ENCODE peak calls at places on chromosomes 7 and 10, in ten cellular contexts. K, J, V, G, D, H, Q, Z, E and U are unnamed samples.

GRCh38 chr7:155361363-155361680 is 63.6 kb downstream of the INSIG1 start:
- DNase-seq in V (no peak), Z (no peak), E (no peak), J (peak), D (peak), Q (no peak), G (no peak), K (no peak), H (no peak), U (no peak)

GRCh38 chr7:26078437-26079362 is 73.3 kb upstream of the NFE2L3 start:
- DNase-seq in J (peak), G (peak), H (no peak), K (peak), V (peak), Q (peak), Z (peak), D (peak), E (peak), U (no peak)

GRCh38 chr10:17779761-17780160 is 27.8 kb downstream of the TMEM236 start:
- DNase-seq in K (no peak), D (no peak), H (peak), Z (no peak), G (no peak), J (no peak), Q (no peak), V (no peak), E (no peak), U (no peak)

GRCh38 chr7:73701357-73701995 is 18.0 kb downstream of the STX1A start:
- DNase-seq in E (peak), J (no peak), H (peak), G (peak), Z (peak), D (no peak), K (peak), V (no peak), Q (no peak), U (peak)

GRCh38 chr7:12581897-12582296 is 11.4 kb downstream of the SCIN start:
- DNase-seq in G (no peak), Z (no peak), V (no peak), H (no peak), D (no peak), E (peak), Q (no peak), J (no peak), K (no peak), U (peak)

GRCh38 chr10:24209421-24209770 is 458 bp downstream of the KIAA1217 start:
- DNase-seq in G (peak), E (peak), D (no peak), V (no peak), Q (no peak), H (peak), K (no peak), J (no peak), Z (no peak), U (peak)

GRCh38 chr10:4371691-4372295 is 454.2 kb upstream of the AKR1E2 start:
- DNase-seq in E (no peak), Q (no peak), J (no peak), G (no peak), Z (no peak), K (no peak), H (no peak), V (no peak), D (no peak), U (no peak)

GRCh38 chr7:119572132-119572531 is 700.8 kb upstream of the KCND2 start:
- DNase-seq in H (no peak), J (no peak), E (no peak), G (peak), D (no peak), K (no peak), Z (no peak), V (no peak), Q (no peak), U (no peak)

GRCh38 chr7:88111136-88111748 is 108.6 kb downstream of the SRI start:
- DNase-seq in Q (no peak), G (peak), Z (no peak), E (peak), H (peak), K (peak), J (no peak), D (no peak), V (no peak), U (peak)

GRCh38 chr10:132942740-132943554 is 577 bp upstream of the CFAP46 start:
- DNase-seq in V (no peak), Q (no peak), G (no peak), Z (no peak), J (peak), K (no peak), H (no peak), E (no peak), D (peak), U (no peak)

GRCh38 chr7:156223935-156224334 is 411.7 kb upstream of the SHH start:
- DNase-seq in G (no peak), J (no peak), Q (no peak), K (peak), Z (no peak), V (no peak), D (peak), E (no peak), H (no peak), U (no peak)

GRCh38 chr10:49651039-49651835 is 28.2 kb upstream of the C10orf53 start:
- DNase-seq in V (no peak), E (no peak), Q (no peak), G (no peak), D (no peak), Z (no peak), K (no peak), H (no peak), J (no peak), U (no peak)

GRCh38 chr10:96619803-96620773 is 33.3 kb upstream of the TM9SF3 start:
- DNase-seq in V (no peak), D (no peak), Z (peak), E (peak), J (no peak), G (no peak), K (no peak), H (peak), Q (no peak), U (peak)

GRCh38 chr10:87685832-87686589 is 26.3 kb downstream of the PAPSS2 start:
- DNase-seq in E (no peak), D (no peak), G (no peak), V (no peak), Q (no peak), K (no peak), H (no peak), Z (no peak), J (no peak), U (no peak)

GRCh38 chr10:12513775-12514663 is 164.7 kb downstream of the CAMK1D start:
- DNase-seq in E (no peak), D (no peak), V (no peak), J (no peak), Z (peak), H (no peak), Q (no peak), G (no peak), K (no peak), U (peak)

GRCh38 chr7:134370135-134370534 is 53.4 kb upstream of the SLC35B4 start:
- DNase-seq in Q (no peak), K (no peak), H (no peak), G (no peak), V (no peak), Z (no peak), E (no peak), D (no peak), J (no peak), U (no peak)

GRCh38 chr10:21689881-21690280 is 155.8 kb downstream of the MLLT10 start:
- DNase-seq in K (no peak), Z (no peak), H (no peak), J (no peak), Q (no peak), V (no peak), E (no peak), G (no peak), D (no peak), U (no peak)

GRCh38 chr10:83301732-83302131 is 837.6 kb upstream of the GHITM start:
- DNase-seq in V (no peak), E (no peak), Z (no peak), Q (no peak), G (no peak), K (no peak), J (no peak), D (no peak), H (no peak), U (no peak)
- H3K4me3 ChIP-seq in V (no peak), E (no peak), Z (no peak), Q (no peak), G (no peak), K (no peak), J (no peak), D (no peak), H (no peak), U (no peak)

GRCh38 chr10:93378039-93378438 is 104.1 kb downstream of the MYOF start:
- DNase-seq in Z (no peak), K (no peak), D (no peak), V (no peak), G (no peak), Q (no peak), J (no peak), E (no peak), H (no peak), U (no peak)

GRCh38 chr10:93380043-93380565 is 102.0 kb downstream of the MYOF start:
- DNase-seq in V (no peak), Q (no peak), Z (no peak), D (no peak), J (no peak), G (peak), K (no peak), H (peak), E (no peak), U (no peak)

GRCh38 chr10:93379366-93380042 is 102.6 kb downstream of the MYOF start:
- DNase-seq in J (no peak), Q (no peak), K (no peak), V (no peak), D (no peak), H (peak), Z (no peak), G (peak), E (peak), U (peak)

DNA sequence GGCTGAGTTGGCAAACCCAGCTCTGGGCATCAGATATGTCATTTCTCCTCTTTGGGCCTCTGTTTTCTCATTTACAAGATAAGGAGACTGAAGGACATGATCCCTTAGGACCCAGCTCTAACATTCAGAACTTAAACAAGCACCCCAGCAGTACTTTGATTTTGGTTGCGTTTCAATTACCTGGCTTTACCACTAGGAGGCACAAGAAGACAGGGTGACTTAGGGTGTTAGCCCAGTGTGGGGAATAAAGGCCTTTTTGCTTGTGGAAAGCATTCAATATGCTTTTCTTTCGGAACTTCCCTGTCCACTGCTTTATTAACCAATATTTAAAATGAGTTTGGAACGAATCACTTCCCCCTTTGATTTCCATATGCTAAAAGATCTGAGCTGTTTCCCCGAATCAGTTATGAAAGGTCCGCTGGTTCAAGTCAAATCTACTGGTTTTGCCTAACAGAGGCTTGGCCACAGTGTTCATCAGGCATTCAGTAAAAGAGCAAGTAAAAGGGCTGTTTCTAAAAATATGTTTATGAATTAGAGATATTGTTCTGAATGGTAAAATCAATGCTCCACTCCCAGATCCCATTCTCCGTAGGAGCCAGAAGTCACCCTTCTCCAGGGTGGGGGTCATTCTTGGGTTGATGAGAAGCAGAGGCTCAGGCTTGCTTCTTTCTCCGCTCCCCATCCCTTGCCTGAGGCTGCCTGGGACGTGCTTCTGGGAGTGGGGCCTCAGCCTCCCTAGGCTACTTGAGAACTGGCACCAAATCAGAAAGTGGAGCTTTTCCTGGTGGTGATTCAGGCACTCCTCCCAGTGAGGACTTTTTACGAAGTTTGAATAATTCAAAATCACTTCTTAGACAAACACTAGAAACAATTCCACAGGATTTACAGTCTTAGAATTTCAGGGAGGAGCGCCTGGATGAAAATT is 105.5 kb downstream of the MYOF start:
- DNase-seq in H (peak), G (peak), Z (peak), K (peak), D (peak), V (peak), Q (peak), J (peak), E (peak), U (peak)
- H3K4me3 ChIP-seq in H (peak), G (no peak), Z (no peak), K (no peak), D (no peak), V (no peak), Q (no peak), J (no peak), E (no peak), U (no peak)

DNA sequence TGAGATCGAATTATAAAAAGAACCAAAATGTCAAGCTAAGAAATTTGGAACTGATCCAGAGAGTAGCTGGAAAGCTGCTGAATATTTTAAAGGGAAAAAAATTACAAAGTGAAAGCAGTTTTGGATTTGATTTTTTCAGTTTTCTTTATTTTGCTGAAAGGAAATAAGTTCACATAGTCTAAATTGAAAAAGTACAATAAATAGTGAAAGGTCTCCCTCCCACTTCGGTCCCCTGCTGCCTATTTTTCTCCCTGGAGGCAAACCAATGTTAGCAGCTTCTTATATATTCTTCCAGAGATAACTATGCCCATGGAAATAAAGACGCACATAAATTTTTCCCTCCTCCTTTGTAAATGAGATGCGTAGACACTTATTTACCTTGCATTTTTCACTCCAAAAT is 11.4 kb upstream of the TOMM7 start:
- DNase-seq in Z (no peak), V (no peak), Q (no peak), E (no peak), D (no peak), H (peak), G (no peak), K (no peak), J (no peak), U (no peak)
- H3K4me3 ChIP-seq in Z (no peak), V (no peak), Q (no peak), E (no peak), D (no peak), H (no peak), G (no peak), K (no peak), J (no peak), U (no peak)

DNA sequence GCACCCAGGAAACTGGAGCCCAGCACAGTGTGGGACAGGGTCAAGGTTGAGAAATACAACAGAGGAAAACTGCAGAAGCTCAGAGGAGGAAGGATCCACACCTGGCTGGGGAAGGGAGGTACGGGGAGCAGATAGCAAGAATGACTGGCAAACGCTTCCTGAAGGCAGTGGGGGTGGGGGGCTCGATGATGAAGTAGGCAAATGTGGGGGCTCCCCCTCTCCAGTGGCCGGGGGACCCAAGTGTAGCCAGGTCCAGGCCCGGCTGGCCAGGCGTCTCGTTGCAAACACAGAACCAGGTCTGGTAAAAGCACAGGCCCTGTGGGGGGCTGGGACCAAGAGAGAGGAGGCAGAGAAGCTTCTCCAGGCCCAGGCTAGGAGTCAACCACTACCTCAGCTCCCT is 7.7 kb downstream of the CHST15 start:
- DNase-seq in E (no peak), D (peak), V (no peak), Z (no peak), Q (no peak), K (no peak), G (no peak), J (no peak), H (no peak), U (no peak)
- H3K4me3 ChIP-seq in E (no peak), D (no peak), V (no peak), Z (no peak), Q (no peak), K (no peak), G (no peak), J (no peak), H (no peak), U (no peak)

GRCh38 chr10:70851597-70852475 is 36.1 kb downstream of the SGPL1 start:
- DNase-seq in D (no peak), H (no peak), G (no peak), J (no peak), Q (no peak), V (no peak), K (no peak), Z (peak), E (no peak), U (no peak)

GRCh38 chr10:70847666-70848360 is 32.1 kb downstream of the SGPL1 start:
- DNase-seq in H (peak), Q (no peak), Z (no peak), G (no peak), J (no peak), V (no peak), K (no peak), D (no peak), E (no peak), U (peak)

GRCh38 chr10:70850097-70850496 is 34.3 kb downstream of the SGPL1 start:
- DNase-seq in K (no peak), E (no peak), G (peak), Z (no peak), H (peak), D (no peak), V (no peak), J (no peak), Q (no peak), U (peak)

GRCh38 chr10:70846795-70847194 is 31.0 kb downstream of the SGPL1 start:
- DNase-seq in H (no peak), G (no peak), D (no peak), V (no peak), J (no peak), Q (no peak), K (no peak), Z (no peak), E (no peak), U (no peak)

DNA sequence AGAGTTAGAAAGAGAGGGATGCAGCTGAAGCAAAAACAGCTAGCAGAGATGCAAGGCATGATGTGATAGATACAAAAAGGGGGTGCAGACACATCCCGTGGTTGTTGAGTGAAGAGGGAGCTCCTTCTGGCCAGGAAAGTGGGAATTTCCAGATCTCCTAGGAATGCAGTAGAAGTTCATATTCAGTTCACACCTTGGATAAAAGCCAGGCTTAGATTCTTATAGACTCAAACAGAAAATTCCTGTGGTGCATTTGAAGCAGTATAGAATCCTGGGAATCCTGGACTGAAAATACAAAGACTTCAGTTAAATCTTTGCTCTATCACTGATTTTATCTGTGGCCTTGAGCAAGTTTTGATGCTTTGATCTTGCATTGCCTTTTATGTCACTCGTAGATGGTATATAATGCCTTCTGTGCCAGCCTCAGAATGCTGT is 33.9 kb downstream of the SGPL1 start:
- DNase-seq in G (peak), V (no peak), K (no peak), Z (no peak), Q (no peak), H (peak), D (no peak), J (no peak), E (peak), U (peak)
- H3K4me3 ChIP-seq in G (no peak), V (no peak), K (no peak), Z (no peak), Q (no peak), H (no peak), D (no peak), J (no peak), E (no peak), U (no peak)